ENCODE peak calls at places on chromosomes 4 and X, in five cellular contexts. D is WERI-Rb-1, W is OCI-LY7, I is pancreas, N is Peyer's patch. C is an unnamed sample.
A peak's percentile ranks its signal among the peaks of the same experiment; 100 is the strongest.

GRCh38 chr4:18844726-18845125 is 823.2 kb upstream of the LCORL start:
- DNase-seq in I (no peak), N (no peak), W (no peak), D (no peak), C (no peak)

GRCh38 chr4:532588-533317 is 33.7 kb downstream of the PIGG start:
- DNase-seq in I (no peak), N (peak; percentile 29), W (no peak), D (no peak), C (no peak)

GRCh38 chr4:154757713-154758112 is 13.9 kb downstream of the LRAT start:
- DNase-seq in N (no peak), W (no peak), D (no peak), I (no peak), C (no peak)

GRCh38 chrX:14915596-14915995 is 42.4 kb downstream of the MOSPD2 start:
- DNase-seq in I (no peak), W (no peak), N (no peak), D (no peak), C (no peak)

GRCh38 chr4:91198951-91199350 is 1071.8 kb downstream of the CCSER1 start:
- DNase-seq in N (no peak), W (no peak), D (no peak), I (no peak), C (no peak)

GRCh38 chrX:144637731-144638130 is 609.6 kb upstream of the SPANXN1 start:
- DNase-seq in D (no peak), W (no peak), N (no peak), I (no peak), C (no peak)

GRCh38 chr4:164748375-164748774 is 5.6 kb upstream of the SMIM31 start:
- DNase-seq in W (peak; percentile 37), N (no peak), D (no peak), I (no peak), C (peak; percentile 10)

GRCh38 chr4:1255151-1255550 is 6.2 kb upstream of the CTBP1 start:
- DNase-seq in I (no peak), W (no peak), N (no peak), D (no peak), C (no peak)

GRCh38 chr4:6925357-6925836 is 15.8 kb downstream of the TBC1D14 start:
- DNase-seq in D (no peak), W (no peak), N (no peak), I (no peak), C (no peak)

GRCh38 chr4:130851932-130852331 is 1756.0 kb downstream of the C4orf33 start:
- DNase-seq in N (no peak), I (peak; percentile 55), W (no peak), D (no peak), C (no peak)

GRCh38 chrX:8783100-8784098 is 17.8 kb downstream of the FAM9A start:
- DNase-seq in I (peak; percentile 49), N (no peak), W (no peak), D (no peak), C (peak; percentile 39)

GRCh38 chr4:113255628-113256027 is 206.2 kb downstream of the ANK2 start:
- DNase-seq in W (no peak), I (no peak), N (no peak), D (no peak), C (no peak)

GRCh38 chr4:5721923-5722322 is 10.9 kb downstream of the EVC start:
- DNase-seq in N (no peak), D (no peak), I (no peak), W (no peak), C (no peak)

GRCh38 chrX:118603981-118604380 is 108.4 kb downstream of the DOCK11 start:
- DNase-seq in W (peak; percentile 43), D (peak; percentile 35), I (no peak), N (peak; percentile 60), C (peak; percentile 33)

GRCh38 chrX:12210196-12210815 is 72.0 kb downstream of the FRMPD4 start:
- DNase-seq in D (no peak), W (no peak), I (no peak), N (no peak), C (no peak)

GRCh38 chrX:119252716-119253115 is 16.6 kb downstream of the PGRMC1 start:
- DNase-seq in I (no peak), N (no peak), W (no peak), D (no peak), C (no peak)

GRCh38 chr4:92776080-92776479 is 472.3 kb downstream of the GRID2 start:
- DNase-seq in I (no peak), D (no peak), W (no peak), N (no peak), C (no peak)

GRCh38 chrX:133607419-133608348 is 192.4 kb upstream of the GPC4 start:
- DNase-seq in W (no peak), N (no peak), D (no peak), I (no peak), C (no peak)

GRCh38 chr4:156578005-156578404 is 393.6 kb downstream of the PDGFC start:
- DNase-seq in D (no peak), N (no peak), I (no peak), W (no peak), C (no peak)

GRCh38 chrX:72272868-72273267 is 4.2 kb downstream of the RPS4X start:
- DNase-seq in N (peak; percentile 53), W (no peak), I (no peak), D (no peak), C (no peak)

GRCh38 chr4:158211288-158211687 is 1.0 kb downstream of the TMEM144 start:
- DNase-seq in N (peak; percentile 80), I (no peak), W (no peak), D (no peak), C (no peak)

GRCh38 chr4:158208931-158209640 is 1.2 kb upstream of the TMEM144 start:
- DNase-seq in N (no peak), I (no peak), D (no peak), W (no peak), C (no peak)

DNA sequence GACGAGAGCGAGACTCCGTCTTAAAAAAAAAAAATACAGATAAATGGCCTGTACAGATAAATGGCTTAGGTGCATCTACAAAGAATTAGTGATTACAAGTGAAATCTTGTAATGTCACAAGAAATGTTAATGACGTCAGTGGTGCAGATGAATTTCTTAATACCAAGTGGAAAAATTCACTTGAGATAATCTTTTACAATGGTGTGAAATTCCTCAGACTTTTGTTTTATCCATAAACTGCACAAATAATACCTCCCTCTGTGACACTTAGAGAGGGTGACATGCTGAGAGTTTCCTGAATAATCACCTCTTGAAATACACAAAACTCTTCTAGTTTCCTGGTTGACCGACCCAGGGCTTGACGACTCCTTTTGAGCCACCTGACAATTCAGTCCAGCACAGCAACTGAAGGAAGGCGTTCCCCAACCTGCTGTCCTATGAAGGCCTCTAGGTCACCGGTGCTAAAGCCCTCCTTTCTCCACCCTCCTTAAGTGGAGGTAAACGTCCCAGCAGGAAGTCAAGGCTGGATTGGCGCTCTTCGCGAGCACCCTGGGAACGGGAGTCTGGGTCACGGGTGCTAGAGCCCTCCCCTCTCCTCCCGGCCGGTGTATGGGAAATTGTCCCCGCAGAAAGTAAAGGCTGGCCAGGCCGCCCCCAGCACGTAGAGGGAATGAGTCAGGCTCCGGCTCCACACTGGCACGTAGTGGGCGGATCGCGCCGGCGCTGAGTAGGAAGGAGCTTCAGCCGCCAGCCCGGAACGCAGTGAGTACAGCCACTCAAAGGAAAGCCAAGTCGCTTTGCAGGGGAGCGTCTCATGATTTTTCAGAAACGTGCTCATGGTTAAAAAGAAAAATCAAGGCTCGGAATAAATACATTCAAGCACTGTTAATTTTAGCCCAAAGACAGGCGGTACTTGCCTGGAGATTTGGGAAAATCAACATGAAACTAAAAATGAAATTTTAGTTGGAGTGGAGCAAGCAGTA is at the start of gene TMEM144:
- DNase-seq in W (no peak), I (peak; percentile 94), N (peak; percentile 92), D (peak; percentile 92), C (no peak)
- H3K4me3 ChIP-seq in W (no peak within 1 kb of the TSS), I (peak within 1 kb of the TSS; percentile 16), N (peak within 1 kb of the TSS; percentile 43), D (peak within 1 kb of the TSS; percentile 70), C (peak within 1 kb of the TSS; percentile 4)

GRCh38 chr4:147638942-147639341 is 21.7 kb downstream of the TMEM184C start:
- DNase-seq in I (no peak), W (no peak), N (no peak), D (no peak), C (no peak)
- H3K36me3 ChIP-seq in I (peaks cover 36% of the 10 kb centered on the region), W (peaks cover 96% of the 10 kb centered on the region), N (no peaks in the 10 kb centered on the region), D (peaks cover 66% of the 10 kb centered on the region), C (peaks cover 16% of the 10 kb centered on the region)

GRCh38 chr4:142875117-142875516 is 29.0 kb upstream of the INPP4B start:
- DNase-seq in W (peak; percentile 13), I (peak; percentile 20), D (peak; percentile 42), N (no peak), C (no peak)
- H3K4me3 ChIP-seq in W (no peak overlapping the region), I (no peak overlapping the region), D (no peak overlapping the region), N (no peak overlapping the region), C (no peak overlapping the region)

GRCh38 chr4:139521764-139522373 is 34.1 kb downstream of the SETD7 start:
- DNase-seq in W (no peak), N (no peak), D (no peak), I (no peak), C (no peak)
- H3K36me3 ChIP-seq in W (peaks cover 98% of the 10 kb centered on the region), N (no peaks in the 10 kb centered on the region), D (no peaks in the 10 kb centered on the region), I (peaks cover 48% of the 10 kb centered on the region), C (peaks cover 6% of the 10 kb centered on the region)

GRCh38 chr4:185773419-185773818 is 38.6 kb downstream of the SORBS2 start:
- DNase-seq in N (peak; percentile 54), I (peak; percentile 88), W (no peak), D (peak; percentile 89), C (no peak)
- H3K4me3 ChIP-seq in N (peak overlapping the region; percentile 17), I (no peak overlapping the region), W (no peak overlapping the region), D (peak overlapping the region; percentile 24), C (no peak overlapping the region)